ENCODE peak calls at places on chromosome 6, in eight cellular contexts. N is ELR; E is activated CD4-positive, alpha-beta T cell treated with anti-CD3 and anti-CD28 coated beads, Interleukin-2, amount 50 U/mL, for 24 hours; R is activated T-cell treated with anti-CD3 and anti-CD28 coated beads, Interleukin-2, amount 50 U/mL, for 72 hours; D is activated naive CD4-positive, alpha-beta T cell treated with anti-CD3 and anti-CD28 coated beads, Interleukin-2, amount 50 U/mL, for 72 hours; B is NCI-H1092; V is OCI-LY7; T is ACHN. J is an unnamed sample.

GRCh38 chr6:5205035-5205469 is 55.7 kb downstream of the LYRM4 start:
- DNase-seq in N (no peak), E (no peak), R (no peak), D (no peak), B (no peak), V (no peak), T (no peak), J (peak)

GRCh38 chr6:149694926-149695325 is 23.0 kb downstream of the LATS1 start:
- DNase-seq in N (no peak), E (no peak), R (no peak), D (no peak), B (no peak), V (no peak), T (no peak), J (no peak)

GRCh38 chr6:47733879-47734558 is 35.6 kb downstream of the ADGRF4 start:
- DNase-seq in N (peak), E (no peak), R (no peak), D (no peak), B (peak), V (peak), T (peak), J (no peak)

GRCh38 chr6:137550527-137550926 is 56.3 kb upstream of the OLIG3 start:
- DNase-seq in N (no peak), E (no peak), R (no peak), D (no peak), B (no peak), V (no peak), T (no peak), J (no peak)

GRCh38 chr6:56223995-56224394 is 23.4 kb downstream of the COL21A1 start:
- DNase-seq in N (peak), E (no peak), R (no peak), D (no peak), B (no peak), V (no peak), T (peak), J (no peak)

GRCh38 chr6:27250955-27251671 is 3.6 kb downstream of the PRSS16 start:
- DNase-seq in N (peak), E (no peak), R (peak), D (peak), B (peak), V (peak), T (peak), J (peak)

GRCh38 chr6:168417158-168417557 is 23.8 kb upstream of the SMOC2 start:
- DNase-seq in N (no peak), E (no peak), R (no peak), D (no peak), B (peak), V (no peak), T (no peak), J (peak)

GRCh38 chr6:121171879-121172278 is 162.4 kb downstream of the TBC1D32 start:
- DNase-seq in N (no peak), E (no peak), R (no peak), D (no peak), B (no peak), V (no peak), T (no peak), J (no peak)

GRCh38 chr6:53492860-53493634 is 51.9 kb downstream of the GCLC start:
- DNase-seq in N (peak), E (peak), R (peak), D (peak), B (peak), V (peak), T (peak), J (no peak)

GRCh38 chr6:57294829-57295228 is 22.6 kb upstream of the PRIM2 start:
- DNase-seq in N (no peak), E (no peak), R (no peak), D (no peak), B (no peak), V (no peak), T (no peak), J (peak)

GRCh38 chr6:15536201-15536955 is 126.5 kb downstream of the DTNBP1 start:
- DNase-seq in N (no peak), E (no peak), R (no peak), D (no peak), B (no peak), V (no peak), T (no peak), J (no peak)

GRCh38 chr6:112040933-112041332 is 13.0 kb upstream of the CCN6 start:
- DNase-seq in N (peak), E (no peak), R (no peak), D (no peak), B (no peak), V (no peak), T (no peak), J (no peak)